ENCODE peak calls at places on chromosomes 2 and 18, in seven cellular contexts. V, W, B, L, G, M and O are unnamed samples.
A peak's percentile ranks its signal among the peaks of the same experiment; 100 is the strongest.

GRCh38 chr2:143398701-143399260 is 269.6 kb downstream of the ARHGAP15 start:
- DNase-seq in B (no peak), G (no peak), W (no peak), M (no peak), L (peak; percentile 74), V (no peak), O (no peak)

GRCh38 chr2:1749750-1750149 is 5.4 kb upstream of the PXDN start:
- DNase-seq in B (peak; percentile 32), V (peak; percentile 22), G (no peak), W (no peak), L (no peak), M (no peak), O (no peak)

GRCh38 chr2:43001055-43001378 is 208.6 kb upstream of the HAAO start:
- DNase-seq in L (no peak), V (no peak), W (no peak), G (no peak), M (no peak), B (no peak), O (no peak)

GRCh38 chr2:29433920-29434319 is 318.7 kb downstream of the CLIP4 start:
- DNase-seq in V (no peak), B (no peak), G (no peak), W (no peak), L (no peak), M (no peak), O (no peak)

GRCh38 chr2:113203901-113204519 is 30.2 kb downstream of the PSD4 start:
- DNase-seq in L (peak; percentile 64), M (peak; percentile 68), B (peak; percentile 74), G (peak; percentile 85), W (peak; percentile 85), V (peak; percentile 85), O (peak; percentile 66)

GRCh38 chr18:35478520-35479435 is 19.0 kb downstream of the INO80C start:
- DNase-seq in M (no peak), W (peak; percentile 74), G (no peak), V (peak; percentile 41), L (peak; percentile 100), B (no peak), O (peak; percentile 79)

GRCh38 chr2:10810175-10811161 is 2.1 kb downstream of the PDIA6 start:
- DNase-seq in M (no peak), W (no peak), V (no peak), L (peak; percentile 45), B (no peak), G (no peak), O (no peak)

GRCh38 chr2:64952896-64953482 is 36.2 kb upstream of the SLC1A4 start:
- DNase-seq in L (peak; percentile 65), M (no peak), V (no peak), B (no peak), W (no peak), G (no peak), O (no peak)

GRCh38 chr18:9449580-9449979 is 25.7 kb upstream of the RALBP1 start:
- DNase-seq in W (peak; percentile 17), M (no peak), L (no peak), V (no peak), G (peak; percentile 11), B (no peak), O (no peak)

GRCh38 chr2:74461187-74462053 is 3.2 kb downstream of the WBP1 start:
- DNase-seq in W (no peak), G (no peak), L (no peak), V (peak; percentile 65), M (no peak), B (no peak), O (no peak)

GRCh38 chr2:38743672-38744398 is 7.3 kb downstream of the SRSF7 start:
- DNase-seq in W (no peak), V (no peak), B (no peak), G (no peak), L (no peak), M (no peak), O (no peak)

GRCh38 chr2:152549428-152549827 is 167.8 kb downstream of the PRPF40A start:
- DNase-seq in M (no peak), L (no peak), B (no peak), W (no peak), G (no peak), V (no peak), O (no peak)

GRCh38 chr2:176534798-176535479 is 265.7 kb downstream of the MTX2 start:
- DNase-seq in G (no peak), B (no peak), V (no peak), W (no peak), M (no peak), L (peak; percentile 63), O (peak; percentile 81)

GRCh38 chr18:51137051-51137729 is 60.3 kb downstream of the MEX3C start:
- DNase-seq in W (no peak), V (no peak), L (no peak), M (no peak), B (no peak), G (no peak), O (peak; percentile 63)

GRCh38 chr2:62966995-62967394 is 83.6 kb upstream of the OTX1 start:
- DNase-seq in G (peak; percentile 58), W (no peak), V (no peak), M (no peak), L (no peak), B (no peak), O (no peak)

GRCh38 chr2:62974999-62975398 is 75.6 kb upstream of the OTX1 start:
- DNase-seq in G (peak; percentile 15), M (no peak), B (no peak), L (no peak), V (no peak), W (no peak), O (no peak)

GRCh38 chr2:62968168-62968567 is 82.5 kb upstream of the OTX1 start:
- DNase-seq in M (no peak), B (no peak), V (no peak), G (no peak), W (no peak), L (peak; percentile 41), O (no peak)

GRCh38 chr2:62968668-62969067 is 82.0 kb upstream of the OTX1 start:
- DNase-seq in G (peak; percentile 80), L (no peak), W (no peak), B (no peak), V (no peak), M (no peak), O (no peak)

DNA sequence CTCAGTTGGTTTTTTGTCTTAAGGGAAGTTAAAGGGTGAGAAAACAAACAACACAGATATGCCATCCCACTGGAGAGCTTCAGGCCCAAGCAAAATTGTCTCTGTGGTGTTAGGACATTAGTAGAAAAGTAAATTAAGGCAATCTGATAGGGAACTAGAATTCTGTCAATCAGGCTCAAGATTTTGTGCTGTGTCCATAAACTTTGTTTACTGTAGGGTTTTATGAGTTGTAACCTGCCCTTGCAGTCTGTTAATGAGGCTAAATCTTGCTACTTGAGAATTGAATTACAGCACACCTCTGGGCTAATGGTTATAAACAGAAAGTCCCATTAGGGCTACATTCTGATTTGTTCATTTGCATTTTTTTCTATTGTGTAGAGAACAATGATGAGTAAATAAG is 78.0 kb upstream of the OTX1 start:
- DNase-seq in V (no peak), L (no peak), G (no peak), M (no peak), B (no peak), W (no peak), O (no peak)
- H3K36me3 ChIP-seq in V (peaks cover 1% of the 10 kb centered on the region), L (no peaks in the 10 kb centered on the region), G (no peaks in the 10 kb centered on the region), M (no peaks in the 10 kb centered on the region), B (no peaks in the 10 kb centered on the region), W (no peaks in the 10 kb centered on the region), O (no peaks in the 10 kb centered on the region)

DNA sequence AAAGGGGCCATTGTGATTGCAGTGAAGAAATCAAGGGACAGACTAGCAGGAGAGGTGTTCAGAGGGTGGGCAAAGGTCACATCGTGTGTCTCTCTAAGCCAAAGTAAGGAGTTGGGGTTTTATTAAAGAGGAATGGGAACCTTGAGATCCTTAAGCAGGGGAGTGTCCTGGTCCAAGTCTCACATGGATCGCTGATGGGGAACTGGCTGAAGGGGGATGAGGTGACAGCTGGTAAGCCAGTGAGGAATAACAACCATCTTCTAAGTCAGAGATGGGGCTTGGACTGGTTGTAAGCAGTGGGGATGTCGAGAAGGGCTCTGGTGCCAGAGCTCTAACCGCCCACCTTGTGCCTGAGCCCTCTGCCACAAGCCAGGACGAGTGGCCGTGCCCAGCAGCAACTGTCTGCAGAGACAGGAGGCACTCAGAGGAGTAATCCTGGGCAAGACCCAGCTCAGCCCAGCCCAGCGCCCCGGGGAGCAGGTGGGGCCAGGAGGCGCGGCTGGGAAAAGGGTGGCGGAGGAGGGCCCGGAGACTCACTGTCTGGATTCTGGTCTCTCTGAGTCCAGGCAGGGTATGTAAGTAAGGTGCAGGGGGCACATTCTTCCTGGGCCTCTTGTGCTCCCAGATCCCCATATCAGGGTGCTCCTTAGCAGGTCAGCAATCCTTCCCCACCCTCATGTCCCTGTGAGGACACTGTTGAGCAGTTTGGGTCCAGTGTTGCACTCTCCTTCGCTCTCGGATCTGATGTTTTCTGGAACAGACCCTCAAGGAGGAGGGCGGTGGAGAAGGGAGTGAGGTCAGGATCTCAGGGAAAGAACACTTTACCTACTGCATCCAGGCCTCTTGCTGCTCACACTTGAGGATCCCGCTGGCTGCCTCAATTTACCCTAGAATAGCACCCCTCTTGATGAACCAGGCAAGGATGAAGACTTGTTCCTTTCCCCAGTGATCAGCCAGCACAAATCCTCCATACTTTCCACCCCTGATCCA is 13.8 kb downstream of the WNT10A start:
- DNase-seq in W (no peak), L (peak; percentile 75), M (no peak), V (no peak), G (no peak), B (no peak), O (no peak)
- H3K4me3 ChIP-seq in W (no peak overlapping the region), L (no peak overlapping the region), M (no peak overlapping the region), V (no peak overlapping the region), G (no peak overlapping the region), B (no peak overlapping the region), O (no peak overlapping the region)

GRCh38 chr2:89780318-89780717 is 1088.8 kb downstream of the RPIA start:
- DNase-seq in V (no peak), L (no peak), M (no peak), G (no peak), B (no peak), W (no peak), O (no peak)

GRCh38 chr2:89784960-89785359 is 1093.5 kb downstream of the RPIA start:
- DNase-seq in M (no peak), W (no peak), V (no peak), G (no peak), L (no peak), B (no peak), O (no peak)

DNA sequence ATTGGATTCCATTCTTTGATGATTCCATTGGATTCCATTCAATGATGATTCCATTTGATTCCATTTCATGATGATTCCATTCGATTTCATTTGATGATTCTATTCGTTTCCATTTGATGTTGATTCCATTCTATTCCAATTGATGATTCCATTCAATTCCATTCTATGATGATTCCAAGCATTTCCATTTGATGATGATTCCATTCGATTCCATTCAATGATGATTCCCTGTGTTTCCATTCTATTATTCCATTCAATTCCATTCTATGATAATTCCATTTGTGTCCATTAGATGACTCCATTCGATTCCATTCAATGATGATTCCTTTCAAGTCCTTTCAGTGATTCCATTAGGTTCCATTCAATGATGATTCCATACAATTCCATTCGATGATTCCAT is 1090.5 kb downstream of the RPIA start:
- DNase-seq in B (no peak), L (no peak), W (no peak), M (no peak), V (no peak), G (no peak), O (no peak)
- H3K9me3 ChIP-seq in B (peaks cover 32% of the 10 kb centered on the region), L (peaks cover 94% of the 10 kb centered on the region), W (peaks cover 63% of the 10 kb centered on the region), M (peaks cover 99% of the 10 kb centered on the region), V (peaks cover 19% of the 10 kb centered on the region), G (peaks cover 99% of the 10 kb centered on the region), O (peaks cover 64% of the 10 kb centered on the region)

DNA sequence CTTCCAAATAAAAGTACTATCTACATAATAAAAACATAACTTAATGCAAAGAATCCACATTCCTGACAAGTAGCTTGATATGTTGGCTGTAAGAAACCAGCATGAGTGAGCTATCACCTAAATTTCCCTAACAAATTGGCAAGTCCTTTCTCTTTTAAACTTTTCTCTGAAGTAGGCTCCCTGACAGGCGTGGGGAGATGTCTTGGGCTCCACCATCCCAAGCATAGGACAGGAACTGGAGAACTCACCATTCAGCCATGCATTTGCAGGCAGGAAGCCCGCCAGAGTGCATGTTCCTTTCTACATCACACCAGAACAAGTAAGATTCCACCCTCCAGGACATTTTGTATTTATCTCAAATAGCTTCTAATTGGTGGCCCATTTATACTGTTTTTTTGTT is 921.9 kb upstream of the CELF4 start:
- DNase-seq in L (no peak), W (no peak), G (no peak), V (no peak), M (no peak), B (no peak), O (no peak)
- H3K36me3 ChIP-seq in L (no peaks in the 10 kb centered on the region), W (no peaks in the 10 kb centered on the region), G (no peaks in the 10 kb centered on the region), V (no peaks in the 10 kb centered on the region), M (no peaks in the 10 kb centered on the region), B (no peaks in the 10 kb centered on the region), O (no peaks in the 10 kb centered on the region)